ENCODE peak calls at places on chromosomes 1 and 21, in nine cellular contexts. R is T-cell; P is NAMALWA; D is CD4-positive, CD25-positive, alpha-beta regulatory T cell; S is cardiac fibroblast; W is left lung; E is pons; F is PC-9; N is upper lobe of right lung. K is an unnamed sample.

GRCh38 chr1:85134583-85135455 is 66.0 kb downstream of the SYDE2 start:
- DNase-seq in R (no peak), P (no peak), D (no peak), S (peak; percentile 11), W (peak; percentile 58), E (no peak), F (peak; percentile 37), N (peak; percentile 70), K (peak; percentile 20)

GRCh38 chr1:121587777-121588176 is 403.0 kb downstream of the SRGAP2C start:
- DNase-seq in R (no peak), P (no peak), D (no peak), S (peak; percentile 1), W (no peak), E (no peak), F (no peak), N (no peak), K (peak; percentile 48)

GRCh38 chr1:74534241-74534640 is 21.8 kb upstream of the LRRC53 start:
- DNase-seq in R (no peak), P (no peak), D (no peak), S (no peak), W (no peak), E (no peak), F (no peak), N (no peak), K (peak; percentile 74)

GRCh38 chr1:21865943-21866628 is 54.0 kb downstream of the LDLRAD2 start:
- DNase-seq in R (no peak), P (peak; percentile 67), D (no peak), S (no peak), W (no peak), E (no peak), F (no peak), N (no peak), K (no peak)

GRCh38 chr21:38716942-38717341 is 88.8 kb upstream of the ETS2 start:
- DNase-seq in R (no peak), P (no peak), D (no peak), S (no peak), W (no peak), E (no peak), F (no peak), N (no peak), K (peak; percentile 61)

GRCh38 chr1:230825061-230825803 is 43.1 kb downstream of the C1orf198 start:
- DNase-seq in R (no peak), P (no peak), D (no peak), S (peak; percentile 69), W (no peak), E (peak; percentile 74), F (peak; percentile 46), N (no peak), K (peak; percentile 65)

GRCh38 chr1:145878724-145879123 is 6.9 kb downstream of the ANKRD35 start:
- DNase-seq in R (no peak), P (no peak), D (no peak), S (no peak), W (no peak), E (no peak), F (no peak), N (no peak), K (no peak)

GRCh38 chr1:201282931-201283829 is at the start of gene PKP1:
- DNase-seq in R (no peak), P (no peak), D (no peak), S (peak; percentile 23), W (no peak), E (no peak), F (peak; percentile 74), N (peak; percentile 74), K (peak; percentile 48)

GRCh38 chr1:100053727-100054126 is 79.0 kb downstream of the SASS6 start:
- DNase-seq in R (no peak), P (no peak), D (no peak), S (no peak), W (no peak), E (no peak), F (no peak), N (no peak), K (no peak)

GRCh38 chr1:156082111-156083091 is at the start of gene MEX3A:
- DNase-seq in R (peak; percentile 47), P (peak; percentile 80), D (peak; percentile 56), S (peak; percentile 77), W (peak; percentile 79), E (peak; percentile 63), F (peak; percentile 79), N (peak; percentile 86), K (peak; percentile 93)

GRCh38 chr1:202968895-202969295 is 1.8 kb upstream of the CYB5R1 start:
- DNase-seq in R (no peak), P (peak; percentile 91), D (no peak), S (peak; percentile 76), W (peak; percentile 64), E (peak; percentile 93), F (no peak), N (no peak), K (peak; percentile 80)

GRCh38 chr1:31562707-31563360 is 13.5 kb upstream of the TINAGL1 start:
- DNase-seq in R (no peak), P (no peak), D (no peak), S (peak; percentile 19), W (no peak), E (no peak), F (peak; percentile 76), N (no peak), K (peak; percentile 6)

GRCh38 chr1:25799346-25799720 is 660 bp upstream of the SELENON start:
- DNase-seq in R (no peak), P (no peak), D (no peak), S (no peak), W (no peak), E (no peak), F (no peak), N (no peak), K (no peak)

GRCh38 chr1:197521118-197521739 is 253.2 kb downstream of the CRB1 start:
- DNase-seq in R (no peak), P (peak; percentile 74), D (no peak), S (peak; percentile 65), W (no peak), E (peak; percentile 37), F (peak; percentile 1), N (no peak), K (peak; percentile 51)

GRCh38 chr1:11650331-11650991 is 3.8 kb downstream of the FBXO2 start:
- DNase-seq in R (peak; percentile 80), P (no peak), D (peak; percentile 61), S (peak; percentile 78), W (peak; percentile 84), E (peak; percentile 68), F (peak; percentile 47), N (peak; percentile 93), K (peak; percentile 83)

GRCh38 chr1:225461533-225462428 is 33.9 kb upstream of the LBR start:
- DNase-seq in R (no peak), P (no peak), D (no peak), S (no peak), W (no peak), E (no peak), F (no peak), N (no peak), K (peak; percentile 68)

GRCh38 chr1:37259019-37259418 is 215.4 kb upstream of the ZC3H12A start:
- DNase-seq in R (no peak), P (no peak), D (no peak), S (no peak), W (no peak), E (no peak), F (no peak), N (no peak), K (no peak)

GRCh38 chr1:159005676-159006075 is 4.0 kb upstream of the IFI16 start:
- DNase-seq in R (no peak), P (peak; percentile 24), D (no peak), S (peak; percentile 93), W (no peak), E (no peak), F (no peak), N (no peak), K (no peak)

GRCh38 chr1:8121261-8122159 is 95.4 kb upstream of the ERRFI1 start:
- DNase-seq in R (no peak), P (no peak), D (no peak), S (peak; percentile 95), W (peak; percentile 77), E (peak; percentile 28), F (peak; percentile 63), N (no peak), K (no peak)

GRCh38 chr1:35319988-35320713 is 51.6 kb downstream of the ZMYM4 start:
- DNase-seq in R (no peak), P (no peak), D (no peak), S (peak; percentile 83), W (no peak), E (no peak), F (no peak), N (no peak), K (peak; percentile 42)

GRCh38 chr21:39519835-39520234 is 68.1 kb downstream of the SH3BGR start:
- DNase-seq in R (no peak), P (no peak), D (no peak), S (no peak), W (no peak), E (no peak), F (no peak), N (no peak), K (no peak)

GRCh38 chr1:198121058-198121829 is 35.6 kb upstream of the NEK7 start:
- DNase-seq in R (no peak), P (no peak), D (no peak), S (peak; percentile 66), W (peak; percentile 34), E (no peak), F (peak; percentile 63), N (no peak), K (peak; percentile 74)

GRCh38 chr1:21552715-21553114 is 43.5 kb downstream of the ALPL start:
- DNase-seq in R (no peak), P (no peak), D (no peak), S (peak; percentile 93), W (no peak), E (no peak), F (no peak), N (no peak), K (peak; percentile 84)

GRCh38 chr1:74964508-74964907 is 169.7 kb upstream of the LHX8 start:
- DNase-seq in R (no peak), P (peak; percentile 13), D (no peak), S (no peak), W (no peak), E (peak; percentile 35), F (no peak), N (no peak), K (no peak)

K was measured in AG20443.